ENCODE peak calls at places on chromosomes 6 and 20, in six cellular contexts. One of them, this sample, is unnamed.

GRCh38 chr6:1624071-1624847 is 14.5 kb downstream of the FOXC1 start:
- DNase-seq in GM12878: no peak
- DNase-seq in HCT116: no peak
- DNase-seq in H1: peak
- DNase-seq in K562: no peak
- DNase-seq in WTC11: peak
- DNase-seq in this sample: no peak

GRCh38 chr20:25270829-25271251 is 23.0 kb downstream of the PYGB start:
- DNase-seq in GM12878: no peak
- DNase-seq in HCT116: no peak
- DNase-seq in H1: peak
- DNase-seq in K562: no peak
- DNase-seq in WTC11: peak
- DNase-seq in this sample: no peak

GRCh38 chr6:79377047-79377446 is 142.6 kb upstream of the HMGN3 start:
- DNase-seq in GM12878: no peak
- DNase-seq in HCT116: no peak
- DNase-seq in H1: no peak
- DNase-seq in K562: no peak
- DNase-seq in WTC11: no peak
- DNase-seq in this sample: no peak

GRCh38 chr6:17910178-17910577 is 77.3 kb downstream of the KIF13A start:
- DNase-seq in GM12878: no peak
- DNase-seq in HCT116: no peak
- DNase-seq in H1: no peak
- DNase-seq in K562: no peak
- DNase-seq in WTC11: no peak
- DNase-seq in this sample: no peak

GRCh38 chr6:37491161-37491829 is 8.4 kb downstream of the CCDC167 start:
- DNase-seq in GM12878: no peak
- DNase-seq in HCT116: no peak
- DNase-seq in H1: no peak
- DNase-seq in K562: no peak
- DNase-seq in WTC11: no peak
- DNase-seq in this sample: no peak

GRCh38 chr6:41090841-41091761 is 18.3 kb downstream of the NFYA start:
- DNase-seq in GM12878: no peak
- DNase-seq in HCT116: no peak
- DNase-seq in H1: no peak
- DNase-seq in K562: no peak
- DNase-seq in WTC11: no peak
- DNase-seq in this sample: no peak

GRCh38 chr6:51934098-51934497 is 153.3 kb downstream of the PKHD1 start:
- DNase-seq in GM12878: no peak
- DNase-seq in HCT116: peak
- DNase-seq in H1: peak
- DNase-seq in K562: peak
- DNase-seq in WTC11: peak
- DNase-seq in this sample: peak

GRCh38 chr6:166488081-166488685 is 98.3 kb downstream of the RAMACL start:
- DNase-seq in GM12878: peak
- DNase-seq in HCT116: no peak
- DNase-seq in H1: no peak
- DNase-seq in K562: peak
- DNase-seq in WTC11: no peak
- DNase-seq in this sample: no peak

GRCh38 chr6:89950879-89951391 is 56.7 kb downstream of the GJA10 start:
- DNase-seq in GM12878: no peak
- DNase-seq in HCT116: no peak
- DNase-seq in H1: no peak
- DNase-seq in K562: no peak
- DNase-seq in WTC11: no peak
- DNase-seq in this sample: no peak

GRCh38 chr6:89952361-89952680 is 58.1 kb downstream of the GJA10 start:
- DNase-seq in GM12878: no peak
- DNase-seq in HCT116: no peak
- DNase-seq in H1: no peak
- DNase-seq in K562: no peak
- DNase-seq in WTC11: no peak
- DNase-seq in this sample: no peak

GRCh38 chr6:89954721-89955148 is 60.5 kb downstream of the GJA10 start:
- DNase-seq in GM12878: no peak
- DNase-seq in HCT116: no peak
- DNase-seq in H1: no peak
- DNase-seq in K562: no peak
- DNase-seq in WTC11: no peak
- DNase-seq in this sample: no peak

GRCh38 chr6:89951574-89952360 is 57.5 kb downstream of the GJA10 start:
- DNase-seq in GM12878: no peak
- DNase-seq in HCT116: no peak
- DNase-seq in H1: no peak
- DNase-seq in K562: no peak
- DNase-seq in WTC11: peak
- DNase-seq in this sample: peak

DNA sequence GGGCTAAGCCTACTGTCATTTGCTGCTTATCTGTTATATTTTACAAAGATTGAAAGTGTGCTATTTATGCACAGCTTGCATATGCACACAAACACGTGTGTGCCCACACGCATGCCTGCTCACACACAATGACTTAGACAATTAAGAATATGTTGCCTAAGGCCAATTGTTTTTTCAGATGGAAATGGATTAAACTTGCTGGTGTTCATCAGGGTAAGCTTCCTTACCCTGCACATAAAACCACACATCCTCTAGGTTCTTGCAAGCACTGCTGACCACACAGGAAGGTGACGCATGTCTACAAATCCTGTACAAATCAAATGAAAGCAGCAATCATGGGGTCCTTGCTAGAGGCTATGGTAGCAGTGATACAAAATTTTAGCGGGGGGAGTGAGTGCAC is 58.4 kb downstream of the GJA10 start:
- DNase-seq in GM12878: no peak
- DNase-seq in HCT116: no peak
- DNase-seq in H1: no peak
- DNase-seq in K562: no peak
- DNase-seq in WTC11: no peak
- DNase-seq in this sample: no peak
- TF ChIP-seq ATF3 in GM12878: no peak
- TF ChIP-seq ATF3 in HCT116: no peak
- TF ChIP-seq ATF3 in H1: no peak
- TF ChIP-seq ATF3 in K562: no peak
- TF ChIP-seq ATF3 in WTC11: no peak
- TF ChIP-seq ATF3 in this sample: no peak

DNA sequence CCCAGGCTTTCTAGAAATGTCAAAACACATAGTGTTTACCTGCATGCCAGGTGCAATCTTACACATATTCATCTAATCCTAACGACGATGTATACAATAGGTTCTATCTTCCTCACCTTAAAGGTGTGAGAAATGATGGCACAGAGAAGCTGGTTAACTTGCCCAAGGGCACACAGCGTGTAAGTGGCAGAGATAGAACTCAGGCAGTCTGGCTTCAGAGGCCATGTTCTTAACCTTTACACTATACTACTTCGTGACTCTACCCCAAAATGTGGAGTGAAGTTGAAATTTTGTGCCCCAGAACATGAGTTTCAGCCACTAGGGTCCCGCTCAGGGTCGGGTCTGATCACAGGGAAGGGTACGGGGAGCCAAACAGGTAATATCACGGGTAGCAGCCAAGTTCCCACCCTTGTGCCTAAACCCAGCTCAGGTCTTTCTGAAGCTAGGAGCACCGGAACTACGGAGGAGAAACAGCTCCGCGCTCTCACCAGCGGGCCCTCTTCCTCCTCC is 523 bp downstream of the VPS52 start:
- DNase-seq in GM12878: no peak
- DNase-seq in HCT116: no peak
- DNase-seq in H1: no peak
- DNase-seq in K562: no peak
- DNase-seq in WTC11: no peak
- DNase-seq in this sample: no peak
- TF ChIP-seq ATF3 in GM12878: no peak
- TF ChIP-seq ATF3 in HCT116: no peak
- TF ChIP-seq ATF3 in H1: no peak
- TF ChIP-seq ATF3 in K562: no peak
- TF ChIP-seq ATF3 in WTC11: no peak
- TF ChIP-seq ATF3 in this sample: no peak

DNA sequence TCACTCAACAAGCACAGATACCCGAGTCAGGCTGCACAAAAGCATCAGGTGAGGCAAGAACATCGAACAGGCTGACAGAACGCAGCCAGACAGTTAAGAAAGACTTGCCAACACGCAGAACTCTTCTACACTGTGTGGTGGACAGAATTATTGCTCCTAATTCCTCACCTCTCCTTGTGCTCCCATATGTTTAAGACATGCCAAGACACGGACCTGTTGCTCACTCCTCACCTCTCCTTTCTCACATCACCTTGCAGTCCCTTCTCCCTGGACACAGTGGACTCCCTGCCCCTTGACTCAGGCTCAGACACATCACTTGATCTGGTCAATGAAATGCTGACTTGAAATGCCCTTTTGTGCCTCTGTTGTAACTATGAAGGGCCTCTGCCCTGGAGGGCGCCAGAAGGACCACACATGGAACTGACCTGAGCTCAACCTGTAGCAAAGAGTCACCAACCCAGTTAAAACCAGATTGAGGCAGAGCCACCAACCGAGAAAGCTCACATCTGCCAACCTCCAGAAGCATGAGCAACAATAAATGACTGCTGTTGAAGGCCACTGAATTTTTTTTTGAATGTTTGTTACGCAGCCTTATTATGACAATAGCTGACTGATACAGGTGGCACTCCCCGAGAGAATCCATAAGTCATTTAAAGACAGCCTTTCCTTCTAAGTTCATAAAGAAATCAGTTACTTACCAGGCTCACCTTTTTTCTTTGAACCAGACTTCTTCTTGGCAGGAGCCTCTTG is 24.0 kb downstream of the RRBP1 start:
- DNase-seq in GM12878: no peak
- DNase-seq in HCT116: no peak
- DNase-seq in H1: no peak
- DNase-seq in K562: no peak
- DNase-seq in WTC11: no peak
- DNase-seq in this sample: no peak
- TF ChIP-seq ATF3 in GM12878: no peak
- TF ChIP-seq ATF3 in HCT116: no peak
- TF ChIP-seq ATF3 in H1: no peak
- TF ChIP-seq ATF3 in K562: no peak
- TF ChIP-seq ATF3 in WTC11: no peak
- TF ChIP-seq ATF3 in this sample: no peak

GRCh38 chr20:23094927-23095326 is 8.8 kb upstream of the CD93 start:
- DNase-seq in GM12878: no peak
- DNase-seq in HCT116: no peak
- DNase-seq in H1: no peak
- DNase-seq in K562: no peak
- DNase-seq in WTC11: no peak
- DNase-seq in this sample: no peak
- TF ChIP-seq ATF3 in GM12878: no peak
- TF ChIP-seq ATF3 in HCT116: no peak
- TF ChIP-seq ATF3 in H1: no peak
- TF ChIP-seq ATF3 in K562: no peak
- TF ChIP-seq ATF3 in WTC11: no peak
- TF ChIP-seq ATF3 in this sample: no peak

GRCh38 chr6:158853072-158853871 is 34.1 kb upstream of the EZR start:
- DNase-seq in GM12878: peak
- DNase-seq in HCT116: peak
- DNase-seq in H1: peak
- DNase-seq in K562: peak
- DNase-seq in WTC11: peak
- DNase-seq in this sample: peak
- TF ChIP-seq ATF3 in GM12878: no peak
- TF ChIP-seq ATF3 in HCT116: no peak
- TF ChIP-seq ATF3 in H1: no peak
- TF ChIP-seq ATF3 in K562: peak
- TF ChIP-seq ATF3 in WTC11: no peak
- TF ChIP-seq ATF3 in this sample: peak

DNA sequence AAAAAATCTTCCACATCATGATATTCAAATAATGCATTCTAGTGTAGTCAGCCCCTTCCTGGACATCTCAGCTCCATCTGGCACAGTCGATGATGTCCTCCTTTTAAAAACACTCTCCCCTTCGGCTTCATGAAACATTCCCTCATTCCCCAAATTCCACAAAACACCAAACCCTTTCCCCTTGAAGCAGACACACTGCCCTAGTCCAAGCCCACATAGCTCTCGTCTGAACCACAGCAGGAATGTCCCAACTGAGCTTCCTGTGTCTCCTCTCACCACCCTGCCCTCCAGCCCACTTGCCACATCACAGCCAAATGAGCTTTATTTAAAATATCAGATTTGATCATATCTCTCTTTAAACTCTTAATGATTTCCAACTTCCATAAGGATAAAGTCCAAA is 106.4 kb upstream of the CARMIL1 start:
- DNase-seq in GM12878: no peak
- DNase-seq in HCT116: no peak
- DNase-seq in H1: no peak
- DNase-seq in K562: no peak
- DNase-seq in WTC11: no peak
- DNase-seq in this sample: no peak
- TF ChIP-seq ATF3 in GM12878: no peak
- TF ChIP-seq ATF3 in HCT116: no peak
- TF ChIP-seq ATF3 in H1: no peak
- TF ChIP-seq ATF3 in K562: no peak
- TF ChIP-seq ATF3 in WTC11: no peak
- TF ChIP-seq ATF3 in this sample: no peak

DNA sequence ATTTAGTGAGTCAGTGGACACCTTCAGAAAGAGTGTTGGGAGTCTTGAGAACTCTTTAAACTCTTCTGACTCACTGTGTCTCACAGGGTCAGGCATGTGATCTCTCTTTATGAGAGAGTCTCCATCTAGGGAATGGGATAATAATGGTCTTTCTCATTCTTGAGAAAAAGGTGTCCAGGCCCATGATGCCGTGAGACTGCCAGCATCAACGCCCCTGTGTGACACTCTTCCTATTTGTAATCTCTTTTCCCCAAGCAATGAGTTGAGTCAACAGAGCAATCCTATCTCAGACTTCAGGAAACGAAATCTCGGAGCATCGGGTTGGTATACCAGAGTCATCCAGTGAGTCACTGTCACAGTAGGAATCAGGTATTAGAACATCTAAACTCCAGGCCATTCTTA is 82.3 kb upstream of the BMP2 start:
- DNase-seq in GM12878: no peak
- DNase-seq in HCT116: peak
- DNase-seq in H1: no peak
- DNase-seq in K562: no peak
- DNase-seq in WTC11: no peak
- DNase-seq in this sample: no peak
- TF ChIP-seq ATF3 in GM12878: no peak
- TF ChIP-seq ATF3 in HCT116: no peak
- TF ChIP-seq ATF3 in H1: no peak
- TF ChIP-seq ATF3 in K562: no peak
- TF ChIP-seq ATF3 in WTC11: no peak
- TF ChIP-seq ATF3 in this sample: no peak